ENCODE peak calls at places on chromosome 14, in eight cellular contexts. A is lower leg skin, Q is heart right ventricle, N is HFF-Myc, W is WERI-Rb-1, L is GM12865, J is upper lobe of right lung, K is lung. M is an unnamed sample.

GRCh38 chr14:82642425-82642824 is 1108.8 kb upstream of the SEL1L start:
- DNase-seq in Q (no peak), J (peak), A (no peak), W (no peak), N (no peak), K (no peak), L (no peak), M (no peak)

GRCh38 chr14:20278414-20278813 is 27.3 kb downstream of the TTC5 start:
- DNase-seq in N (peak), L (no peak), K (no peak), A (no peak), Q (peak), W (no peak), J (no peak), M (no peak)

GRCh38 chr14:48333221-48333910 is 658.0 kb upstream of the MDGA2 start:
- DNase-seq in K (no peak), J (no peak), Q (no peak), L (no peak), N (no peak), W (no peak), A (no peak), M (no peak)

GRCh38 chr14:64508215-64508776 is 3.7 kb downstream of the ZBTB1 start:
- DNase-seq in Q (no peak), A (no peak), K (no peak), J (no peak), N (no peak), W (no peak), L (peak), M (no peak)

GRCh38 chr14:35991356-35991755 is 165.2 kb downstream of the BRMS1L start:
- DNase-seq in J (no peak), W (no peak), K (no peak), Q (no peak), N (no peak), A (no peak), L (no peak), M (no peak)

GRCh38 chr14:86038401-86038985 is 508.5 kb downstream of the FLRT2 start:
- DNase-seq in N (peak), L (peak), K (peak), A (no peak), J (peak), W (peak), Q (peak), M (peak)

GRCh38 chr14:75070383-75070782 is 942 bp downstream of the ZC2HC1C start:
- DNase-seq in K (no peak), W (no peak), A (no peak), J (no peak), L (no peak), N (no peak), Q (no peak), M (no peak)

GRCh38 chr14:56805201-56805991 is 4.9 kb downstream of the OTX2 start:
- DNase-seq in J (no peak), N (no peak), W (peak), K (no peak), L (no peak), A (no peak), Q (no peak), M (no peak)

GRCh38 chr14:52318829-52319604 is 4.9 kb downstream of the PTGER2 start:
- DNase-seq in N (no peak), Q (no peak), W (no peak), K (no peak), L (no peak), A (no peak), J (no peak), M (no peak)

GRCh38 chr14:68363401-68363800 is 429.5 kb downstream of the ZFP36L1 start:
- DNase-seq in N (no peak), A (no peak), K (no peak), J (no peak), W (peak), Q (no peak), L (no peak), M (no peak)

GRCh38 chr14:88682495-88683114 is 110.1 kb downstream of the EML5 start:
- DNase-seq in Q (no peak), K (no peak), N (no peak), J (no peak), L (no peak), W (no peak), A (no peak), M (no peak)

GRCh38 chr14:56172571-56172971 is 54.4 kb downstream of the PELI2 start:
- DNase-seq in A (no peak), K (no peak), N (no peak), L (no peak), Q (no peak), W (no peak), J (no peak), M (peak)

GRCh38 chr14:105019861-105020814 is 745 bp downstream of the CDCA4 start:
- DNase-seq in W (no peak), Q (peak), K (no peak), J (peak), N (no peak), L (peak), A (no peak), M (no peak)

GRCh38 chr14:67187210-67187609 is 2.0 kb upstream of the GARIN2 start:
- DNase-seq in N (peak), L (no peak), Q (no peak), J (no peak), K (no peak), W (no peak), A (no peak), M (peak)

GRCh38 chr14:72523397-72524157 is 370.3 kb downstream of the DPF3 start:
- DNase-seq in W (no peak), J (no peak), Q (no peak), K (no peak), A (no peak), N (no peak), L (no peak), M (no peak)

GRCh38 chr14:96053600-96054381 is 14.6 kb downstream of the C14orf132 start:
- DNase-seq in W (peak), N (peak), Q (no peak), J (no peak), L (no peak), A (peak), K (no peak), M (peak)

GRCh38 chr14:77151245-77151644 is 9.7 kb upstream of the ZDHHC22 start:
- DNase-seq in W (peak), J (no peak), L (no peak), K (no peak), A (no peak), N (no peak), Q (no peak), M (no peak)

GRCh38 chr14:77155083-77155482 is 13.5 kb upstream of the ZDHHC22 start:
- DNase-seq in Q (no peak), L (no peak), K (no peak), J (no peak), W (no peak), A (no peak), N (no peak), M (no peak)

GRCh38 chr14:77153802-77154201 is 12.2 kb upstream of the ZDHHC22 start:
- DNase-seq in Q (no peak), K (no peak), W (no peak), L (no peak), J (no peak), A (no peak), N (no peak), M (no peak)

GRCh38 chr14:77151918-77152588 is 10.5 kb upstream of the ZDHHC22 start:
- DNase-seq in J (no peak), W (no peak), Q (no peak), K (no peak), A (no peak), L (peak), N (no peak), M (no peak)

DNA sequence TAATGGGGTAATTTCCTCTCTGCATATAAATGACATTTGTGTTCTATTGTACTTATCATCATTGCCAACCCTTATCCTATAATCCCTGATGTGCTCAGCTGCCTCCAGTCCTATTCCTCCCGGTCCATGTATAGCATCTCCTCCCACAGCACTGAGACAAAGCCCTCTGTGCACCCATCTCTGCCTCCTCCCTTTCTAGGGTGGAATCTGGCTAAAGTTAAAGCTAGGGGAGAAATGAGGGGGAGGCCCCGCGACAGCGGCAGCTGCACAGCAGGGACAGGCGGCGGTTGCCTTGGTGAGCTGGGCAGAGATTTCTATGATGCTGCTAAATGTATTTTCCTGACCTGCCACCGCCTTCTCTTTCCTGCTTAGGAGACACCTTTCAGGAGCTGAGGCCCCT is 12.8 kb upstream of the ZDHHC22 start:
- DNase-seq in K (no peak), L (no peak), N (no peak), W (no peak), J (no peak), Q (no peak), A (no peak), M (no peak)
- H3K4me3 ChIP-seq in K (no peak), L (no peak), N (no peak), W (no peak), J (no peak), Q (no peak), A (no peak), M (no peak)

DNA sequence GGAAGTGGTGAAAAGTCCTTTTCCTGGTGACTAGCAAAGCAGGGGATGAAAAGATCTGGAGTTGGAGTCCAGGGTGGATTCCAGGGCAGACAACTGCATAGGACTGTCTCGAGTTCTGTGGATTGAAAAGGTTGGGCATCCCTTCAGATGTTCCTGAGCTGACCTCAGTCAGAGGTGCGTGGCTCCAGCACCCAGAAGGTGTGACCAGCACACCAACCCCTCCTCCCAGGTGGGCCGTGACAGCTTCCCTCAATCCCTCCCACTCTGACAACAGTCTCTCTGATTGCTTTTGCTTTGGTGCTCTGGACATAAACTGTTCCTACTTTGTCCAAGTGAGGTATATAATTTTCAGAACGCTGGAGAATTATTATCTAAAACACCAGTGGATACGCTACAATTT is 88.1 kb downstream of the DAD1 start:
- DNase-seq in L (no peak), N (no peak), K (no peak), J (no peak), Q (no peak), W (peak), A (no peak), M (no peak)
- H3K4me3 ChIP-seq in L (no peak), N (no peak), K (no peak), J (no peak), Q (no peak), W (no peak), A (no peak), M (no peak)

GRCh38 chr14:103480595-103480994 is 42.0 kb downstream of the CKB start:
- DNase-seq in L (peak), J (no peak), Q (no peak), W (no peak), N (no peak), K (no peak), A (no peak), M (no peak)

GRCh38 chr14:103485504-103485903 is 37.1 kb downstream of the CKB start:
- DNase-seq in A (no peak), L (no peak), J (no peak), Q (no peak), W (no peak), N (no peak), K (no peak), M (no peak)

GRCh38 chr14:103488071-103488470 is 34.6 kb downstream of the CKB start:
- DNase-seq in W (no peak), J (no peak), A (no peak), Q (no peak), N (no peak), L (no peak), K (no peak), M (no peak)

GRCh38 chr14:103488960-103489359 is 33.7 kb downstream of the CKB start:
- DNase-seq in J (no peak), A (no peak), Q (no peak), W (no peak), K (no peak), N (no peak), L (no peak), M (no peak)

DNA sequence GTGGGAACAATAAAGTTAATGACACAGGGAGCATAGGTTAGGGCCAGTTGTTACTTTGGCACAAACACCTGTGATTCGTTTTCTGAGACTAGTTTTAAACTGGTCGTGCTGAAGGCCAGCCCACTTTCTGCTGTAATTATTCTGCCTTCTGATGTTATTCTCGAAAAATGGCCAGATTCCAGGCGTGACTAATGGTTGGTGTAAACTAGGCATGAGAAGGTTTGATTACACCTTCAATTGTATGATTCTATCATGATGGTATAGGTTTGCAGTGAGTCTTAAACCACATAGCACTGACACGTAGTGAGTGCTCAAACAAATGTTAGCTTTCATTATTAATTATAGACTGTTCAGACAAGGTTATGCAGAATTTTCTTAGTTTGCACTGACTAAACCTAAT is 39.0 kb downstream of the CKB start:
- DNase-seq in A (no peak), K (no peak), N (peak), W (no peak), Q (no peak), L (no peak), J (no peak), M (peak)
- H3K4me3 ChIP-seq in A (no peak), K (no peak), N (no peak), W (no peak), Q (no peak), L (no peak), J (no peak), M (no peak)

GRCh38 chr14:92041203-92041602 is 1.3 kb upstream of the TRIP11 start:
- DNase-seq in K (no peak), A (no peak), W (no peak), N (no peak), Q (no peak), L (no peak), J (no peak), M (no peak)
- H3K4me3 ChIP-seq in K (no peak), A (no peak), W (no peak), N (peak), Q (peak), L (peak), J (peak), M (peak)

DNA sequence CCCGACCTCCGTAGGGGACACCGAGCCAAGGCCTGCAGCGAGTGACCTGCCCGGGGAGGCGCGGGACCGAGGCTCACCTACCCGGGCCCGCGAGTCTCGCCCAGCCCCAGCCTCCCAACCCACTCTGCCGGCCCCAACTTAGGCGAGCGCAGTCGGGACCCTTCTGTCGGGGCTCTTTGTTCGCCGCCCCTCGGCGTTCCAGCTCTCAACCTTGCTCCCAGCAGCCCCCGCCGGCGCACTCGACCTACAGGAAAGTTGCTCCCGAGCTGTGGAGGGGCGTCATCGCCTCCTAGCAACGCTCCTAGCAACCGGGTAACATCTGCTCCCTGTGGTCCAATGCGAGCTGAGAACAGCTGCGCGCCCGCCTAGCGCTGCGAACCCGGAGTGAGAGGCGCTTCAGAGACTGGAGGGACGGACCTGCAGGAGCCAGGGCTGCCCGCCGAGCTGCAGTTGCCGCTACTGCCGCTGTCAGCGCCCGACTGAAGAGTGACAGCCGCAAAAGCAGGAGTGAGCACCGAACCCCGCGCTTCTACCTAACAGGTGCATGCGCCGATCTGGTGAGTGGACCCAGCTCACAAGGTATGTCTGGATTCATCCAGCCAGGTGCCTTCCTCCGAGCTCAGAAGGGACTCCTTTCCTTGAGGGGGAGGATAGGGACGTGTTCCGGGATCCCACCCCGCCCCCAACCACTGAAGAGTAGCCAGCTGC is 354.9 kb downstream of the SNAPC1 start:
- DNase-seq in K (peak), W (peak), N (peak), J (peak), L (peak), Q (peak), A (no peak), M (peak)
- H3K4me3 ChIP-seq in K (peak), W (peak), N (no peak), J (peak), L (peak), Q (peak), A (no peak), M (peak)

M was measured in astrocyte of the cerebellum.